ENCODE peak calls at places on chromosomes 13 and 19, in six cellular contexts. N is A549, F is stomach, T is transverse colon, P is H1, Z is K562. E is an unnamed sample.

GRCh38 chr19:40163541-40164129 is 27.6 kb upstream of the MAP3K10 start:
- DNase-seq in N (no peak), F (no peak), T (no peak), P (no peak), Z (no peak), E (no peak)

GRCh38 chr19:2575734-2576481 is 100.0 kb downstream of the GADD45B start:
- DNase-seq in N (no peak), F (peak), T (peak), P (no peak), Z (no peak), E (peak)

GRCh38 chr19:30312582-30313352 is 59.4 kb upstream of the ZNF536 start:
- DNase-seq in N (no peak), F (no peak), T (no peak), P (no peak), Z (peak), E (no peak)

GRCh38 chr19:1668048-1668338 is 15.6 kb upstream of the TCF3 start:
- DNase-seq in N (no peak), F (no peak), T (no peak), P (no peak), Z (no peak), E (no peak)

GRCh38 chr19:10566658-10567410 is 1.0 kb upstream of the KRI1 start:
- DNase-seq in N (no peak), F (no peak), T (peak), P (no peak), Z (no peak), E (no peak)

GRCh38 chr13:37475966-37476365 is 122.6 kb downstream of the POSTN start:
- DNase-seq in N (no peak), F (no peak), T (no peak), P (no peak), Z (no peak), E (no peak)

GRCh38 chr13:30807392-30807791 is 72.0 kb downstream of the ALOX5AP start:
- DNase-seq in N (no peak), F (no peak), T (no peak), P (no peak), Z (no peak), E (no peak)

GRCh38 chr19:508204-509150 is 1.2 kb downstream of the TPGS1 start:
- DNase-seq in N (no peak), F (no peak), T (no peak), P (no peak), Z (no peak), E (no peak)

GRCh38 chr19:42392165-42392564 is 2.1 kb upstream of the CNFN start:
- DNase-seq in N (no peak), F (no peak), T (no peak), P (no peak), Z (no peak), E (no peak)

GRCh38 chr19:51607920-51608562 is 22.2 kb downstream of the SIGLEC5 start:
- DNase-seq in N (peak), F (peak), T (peak), P (peak), Z (peak), E (peak)

GRCh38 chr13:76764429-76764828 is 121.8 kb downstream of the KCTD12 start:
- DNase-seq in N (no peak), F (no peak), T (peak), P (no peak), Z (no peak), E (no peak)

GRCh38 chr13:76758257-76758656 is 127.9 kb downstream of the KCTD12 start:
- DNase-seq in N (no peak), F (no peak), T (no peak), P (no peak), Z (no peak), E (no peak)

GRCh38 chr13:76762731-76763130 is 123.5 kb downstream of the KCTD12 start:
- DNase-seq in N (no peak), F (no peak), T (no peak), P (no peak), Z (no peak), E (no peak)

GRCh38 chr13:76758738-76759137 is 127.5 kb downstream of the KCTD12 start:
- DNase-seq in N (no peak), F (no peak), T (no peak), P (no peak), Z (no peak), E (no peak)

DNA sequence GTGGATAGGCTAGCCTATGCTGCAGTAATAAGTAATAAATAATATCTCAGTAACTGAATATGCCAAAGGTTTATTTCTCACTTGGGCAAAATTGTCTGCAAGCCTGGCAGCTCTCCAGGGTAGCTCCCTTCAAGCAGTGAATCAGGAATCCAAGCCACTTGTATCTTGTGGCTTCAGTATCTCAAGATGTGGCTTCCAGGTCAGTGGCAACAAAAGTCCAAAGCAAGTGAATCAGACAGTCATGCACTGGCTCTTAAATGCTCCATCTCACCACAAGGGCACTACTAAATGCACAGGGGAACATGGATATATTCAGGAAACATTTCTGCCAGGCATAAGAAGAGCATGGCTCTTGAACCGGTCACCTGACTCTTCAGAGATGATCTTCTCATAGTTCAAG is 126.3 kb downstream of the KCTD12 start:
- DNase-seq in N (no peak), F (no peak), T (no peak), P (no peak), Z (no peak), E (no peak)
- TF ChIP-seq CTCF in N (no peak), F (no peak), T (no peak), P (no peak), Z (no peak), E (no peak)

DNA sequence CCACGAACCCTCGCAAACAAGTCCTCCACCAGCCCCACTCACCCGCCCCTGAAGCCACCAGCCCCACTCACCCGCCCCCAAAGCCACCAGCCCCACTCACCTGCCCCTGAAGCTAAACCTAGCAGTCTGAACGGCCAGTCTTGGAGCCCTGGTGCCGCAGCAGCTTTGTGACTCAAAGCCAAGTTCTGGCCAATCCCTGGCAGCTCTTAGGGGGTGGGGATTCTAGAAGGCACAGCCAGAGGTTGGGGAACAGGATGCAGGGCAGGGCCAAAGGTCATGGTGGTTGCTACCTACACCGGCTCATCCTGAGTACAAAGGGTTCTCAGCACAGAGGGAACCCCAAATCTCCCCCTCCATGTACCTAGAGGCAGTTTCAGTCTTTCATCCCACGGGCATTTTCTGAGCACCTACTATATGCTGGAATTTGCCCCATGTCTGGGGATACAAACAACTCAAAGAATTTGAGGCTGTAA is at the start of gene IQCN:
- DNase-seq in N (peak), F (peak), T (peak), P (no peak), Z (no peak), E (no peak)
- TF ChIP-seq POLR2A in N (no peak), F (no peak), T (no peak), P (no peak), Z (no peak), E (no peak)

GRCh38 chr13:93755341-93755740 is 528.7 kb downstream of the GPC6 start:
- DNase-seq in N (no peak), F (no peak), T (no peak), P (no peak), Z (no peak), E (no peak)
- TF ChIP-seq CTCF in N (no peak), F (no peak), T (no peak), P (no peak), Z (no peak), E (no peak)

GRCh38 chr13:112587359-112587766 is 590 bp downstream of the TUBGCP3 start:
- DNase-seq in N (peak), F (peak), T (peak), P (peak), Z (peak), E (peak)
- TF ChIP-seq POLR2A in N (peak), F (no peak), T (peak), P (no peak), Z (no peak), E (no peak)

GRCh38 chr13:76016799-76017198 is 380.7 kb downstream of the LMO7 start:
- DNase-seq in N (peak), F (no peak), T (peak), P (peak), Z (peak), E (no peak)
- TF ChIP-seq CTCF in N (peak), F (peak), T (peak), P (peak), Z (peak), E (no peak)

GRCh38 chr19:28731577-28731976 is 481.4 kb downstream of the UQCRFS1 start:
- DNase-seq in N (no peak), F (no peak), T (no peak), P (no peak), Z (no peak), E (no peak)

GRCh38 chr19:28736528-28736927 is 476.4 kb downstream of the UQCRFS1 start:
- DNase-seq in N (no peak), F (no peak), T (no peak), P (no peak), Z (no peak), E (no peak)

GRCh38 chr19:28737021-28737525 is 475.9 kb downstream of the UQCRFS1 start:
- DNase-seq in N (peak), F (no peak), T (no peak), P (no peak), Z (no peak), E (no peak)

DNA sequence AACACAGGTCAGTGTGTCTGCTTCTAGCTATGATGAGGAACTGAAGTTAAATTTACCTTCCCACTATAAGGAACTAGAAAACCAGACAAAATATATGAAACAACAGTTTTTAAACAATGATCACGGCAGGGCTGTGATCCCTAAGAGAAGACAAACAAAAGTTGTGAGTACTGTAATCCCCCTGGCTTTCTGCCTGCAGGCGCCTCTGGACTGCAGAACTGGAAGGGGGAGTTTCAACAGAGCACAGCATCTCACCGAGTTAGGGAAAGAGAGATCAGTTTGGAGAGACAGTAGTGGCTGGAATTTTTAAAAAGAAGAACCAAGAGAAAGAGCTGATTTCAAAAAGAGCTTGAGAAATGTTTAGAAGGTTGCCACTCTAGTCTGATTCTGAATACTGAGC is 475.4 kb downstream of the UQCRFS1 start:
- DNase-seq in N (no peak), F (no peak), T (no peak), P (no peak), Z (no peak), E (no peak)
- TF ChIP-seq POLR2A in N (no peak), F (no peak), T (no peak), P (no peak), Z (no peak), E (no peak)

GRCh38 chr13:62212246-62212645 is 796.6 kb upstream of the PCDH20 start:
- DNase-seq in N (no peak), F (no peak), T (no peak), P (no peak), Z (no peak), E (no peak)
- TF ChIP-seq CTCF in N (no peak), F (no peak), T (no peak), P (peak), Z (no peak), E (no peak)

GRCh38 chr19:12786149-12786870 is 5.0 kb upstream of the JUNB start:
- DNase-seq in N (peak), F (peak), T (peak), P (no peak), Z (no peak), E (peak)
- TF ChIP-seq POLR2A in N (no peak), F (no peak), T (peak), P (no peak), Z (no peak), E (no peak)

GRCh38 chr13:107964356-107964755 is 251.0 kb downstream of the LIG4 start:
- DNase-seq in N (no peak), F (no peak), T (no peak), P (no peak), Z (no peak), E (no peak)

GRCh38 chr13:107968470-107968869 is 246.9 kb downstream of the LIG4 start:
- DNase-seq in N (no peak), F (no peak), T (no peak), P (no peak), Z (no peak), E (no peak)

DNA sequence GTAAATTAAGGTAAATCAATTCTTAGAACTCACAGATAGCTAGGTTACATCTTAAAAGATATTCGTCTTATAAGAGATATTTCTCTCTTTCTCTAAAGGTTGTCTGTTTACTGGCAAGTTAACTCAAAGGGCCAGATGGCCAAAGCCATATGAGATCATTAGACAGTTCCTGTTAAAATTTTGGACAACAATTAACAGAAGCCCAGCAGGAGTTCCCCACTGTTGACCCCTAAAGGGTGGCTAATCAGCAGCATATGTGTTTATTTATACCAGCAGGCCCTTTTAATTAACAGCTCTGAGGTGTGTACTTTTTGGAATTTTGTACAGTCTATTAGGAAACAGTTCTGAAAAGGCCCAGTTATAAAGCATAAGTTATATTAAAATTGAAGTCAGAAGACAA is 245.8 kb downstream of the LIG4 start:
- DNase-seq in N (no peak), F (no peak), T (no peak), P (no peak), Z (no peak), E (no peak)
- TF ChIP-seq CTCF in N (no peak), F (no peak), T (no peak), P (no peak), Z (no peak), E (no peak)

GRCh38 chr13:108667205-108667604 is 37.8 kb downstream of the MYO16 start:
- DNase-seq in N (no peak), F (no peak), T (no peak), P (no peak), Z (no peak), E (no peak)
- TF ChIP-seq POLR2A in N (no peak), F (no peak), T (no peak), P (no peak), Z (no peak), E (no peak)

E was measured in breast epithelium.